ENCODE peak calls at places on chromosome 19, in seven cellular contexts. A is psoas muscle; N is esophagus squamous epithelium; Y is aorta; X is effector memory CD4-positive, alpha-beta T cell; E is left ventricle myocardium inferior; P is GM23248. T is an unnamed sample. For H3K4me1, the result is how much of the 10 kb centered on the place peaks cover.

GRCh38 chr19:39599116-39599515 is 3.2 kb upstream of the LGALS13 start:
- DNase-seq in E (no peak), P (peak), Y (no peak), A (no peak), X (no peak), N (no peak), T (peak)

GRCh38 chr19:17123041-17123440 is 47.5 kb downstream of the MYO9B start:
- DNase-seq in E (no peak), N (no peak), X (no peak), P (no peak), A (no peak), Y (no peak), T (no peak)

GRCh38 chr19:35403116-35403760 is 32.4 kb downstream of the GPR42 start:
- DNase-seq in N (no peak), A (no peak), X (no peak), P (no peak), E (no peak), Y (no peak), T (no peak)

GRCh38 chr19:14006766-14007562 is 844 bp upstream of the RFX1 start:
- DNase-seq in Y (peak), N (no peak), X (no peak), A (peak), E (peak), P (no peak), T (no peak)

GRCh38 chr19:35569281-35569781 is 5.9 kb upstream of the ATP4A start:
- DNase-seq in A (no peak), X (no peak), P (no peak), E (no peak), Y (peak), N (no peak), T (no peak)

GRCh38 chr19:56110515-56111448 is 10.3 kb downstream of the ZNF787 start:
- DNase-seq in N (no peak), Y (no peak), P (no peak), E (peak), X (no peak), A (peak), T (no peak)

GRCh38 chr19:55567708-55568328 is 12.8 kb downstream of the ZNF579 start:
- DNase-seq in N (no peak), A (no peak), P (no peak), E (no peak), Y (no peak), X (no peak), T (no peak)

GRCh38 chr19:10587022-10587838 is at the start of gene AP1M2:
- DNase-seq in P (no peak), E (no peak), X (no peak), A (no peak), Y (no peak), N (no peak), T (no peak)

GRCh38 chr19:37738371-37738770 is 18.8 kb upstream of the ZNF607 start:
- DNase-seq in P (peak), E (no peak), X (no peak), Y (no peak), N (no peak), A (no peak), T (no peak)

GRCh38 chr19:1311543-1312091 is 25.9 kb downstream of the EFNA2 start:
- DNase-seq in Y (no peak), P (no peak), A (no peak), E (no peak), N (no peak), X (no peak), T (no peak)

DNA sequence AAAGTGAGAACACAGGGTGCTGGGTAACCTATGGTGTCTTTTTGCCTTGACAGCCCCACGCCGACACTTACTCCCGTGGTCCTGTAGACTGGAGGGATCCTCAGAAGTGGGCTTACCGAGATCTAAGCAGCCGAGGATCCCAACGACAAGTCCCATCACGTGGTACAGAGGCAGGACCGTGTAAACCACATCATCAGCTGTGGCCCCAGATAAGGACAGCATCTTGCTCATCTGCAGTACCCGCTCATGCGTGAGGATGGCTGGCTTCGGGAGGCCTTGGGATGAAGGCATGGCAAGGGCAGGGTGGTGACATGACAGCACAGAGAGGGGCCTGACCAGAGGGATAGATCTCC is 2.1 kb downstream of the SLC27A5 start:
- DNase-seq in N (no peak), P (no peak), E (no peak), Y (no peak), A (no peak), X (no peak), T (no peak)
- H3K4me1 ChIP-seq in N (under half), P (under half), E (under half), Y (under half), A (under half), X (under half), T (under half)

GRCh38 chr19:8397291-8397690 is 7.1 kb downstream of the RAB11B start:
- DNase-seq in Y (no peak), E (no peak), N (no peak), X (no peak), A (peak), P (no peak), T (no peak)
- H3K4me1 ChIP-seq in Y (under half), E (half or more), N (under half), X (under half), A (under half), P (under half), T (under half)

DNA sequence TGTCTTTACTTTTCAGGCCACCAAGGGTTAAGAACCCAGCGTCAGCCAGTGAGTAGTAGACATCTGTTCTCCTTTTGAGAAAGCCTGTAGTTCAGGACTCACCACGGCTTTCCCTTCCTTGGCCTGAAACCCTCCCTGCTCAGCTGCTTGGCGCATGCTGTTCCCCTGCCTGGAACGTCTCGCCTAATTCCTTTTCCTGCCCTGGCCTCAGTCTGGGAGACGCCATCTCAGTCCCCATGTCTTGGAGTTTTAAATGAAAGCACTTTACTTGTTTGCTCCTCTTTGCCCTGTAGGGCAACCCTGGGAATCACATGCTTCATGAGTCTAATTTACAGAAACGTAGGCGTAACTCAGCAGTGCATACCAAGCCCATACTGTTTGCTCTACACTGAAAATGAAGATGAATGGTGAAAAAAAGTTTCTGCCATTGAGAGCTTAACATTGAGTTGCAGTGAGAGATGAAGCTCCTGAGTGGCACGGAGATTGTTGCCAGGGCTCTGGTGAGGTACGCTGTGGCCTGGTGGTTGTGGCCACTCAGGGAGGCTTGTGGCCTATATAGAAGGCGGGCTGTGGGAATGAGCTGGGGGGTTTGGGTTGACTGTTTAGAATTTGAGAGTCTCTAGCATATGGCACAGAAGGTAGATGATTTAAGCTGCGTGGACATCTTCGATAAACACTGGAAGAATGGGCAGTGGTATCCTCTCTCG is 52.8 kb downstream of the GATAD2A start:
- DNase-seq in A (no peak), Y (peak), E (no peak), X (no peak), P (no peak), N (no peak), T (no peak)
- H3K4me1 ChIP-seq in A (half or more), Y (under half), E (half or more), X (half or more), P (half or more), N (half or more), T (under half)

DNA sequence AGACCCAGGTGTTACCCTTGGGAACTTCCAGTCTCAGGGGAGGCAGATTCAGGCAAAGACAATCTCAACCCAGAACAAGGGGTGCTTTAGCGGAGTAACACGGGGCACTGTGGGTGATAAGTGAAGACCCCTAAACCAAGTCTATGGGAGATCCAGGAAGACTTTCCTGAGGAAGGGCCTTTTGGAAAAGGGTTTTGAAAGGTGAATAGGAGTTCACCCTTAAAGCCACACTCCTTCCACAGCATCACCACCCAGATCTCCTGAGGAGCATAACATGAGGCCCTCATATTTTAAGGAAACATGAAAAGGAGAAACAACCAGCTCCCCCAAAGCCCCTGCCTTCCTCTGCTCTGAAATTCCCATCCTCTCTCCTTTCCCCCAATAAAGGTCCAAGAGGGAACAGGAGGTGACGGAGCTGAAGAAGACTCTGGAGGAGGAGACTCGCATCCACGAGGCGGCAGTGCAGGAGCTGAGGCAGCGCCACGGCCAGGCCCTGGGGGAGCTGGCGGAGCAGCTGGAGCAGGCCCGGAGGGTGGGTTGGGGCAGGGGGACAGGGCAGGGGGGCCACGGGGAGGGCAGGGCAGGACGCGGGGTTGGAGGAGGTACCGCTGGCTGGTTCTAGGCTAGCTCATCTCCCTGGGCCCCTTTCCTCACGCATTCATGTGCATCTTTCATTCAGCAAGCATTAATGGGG is 52.7 kb downstream of the KCNC3 start:
- DNase-seq in N (no peak), P (no peak), Y (no peak), A (no peak), X (no peak), E (no peak), T (no peak)
- H3K4me1 ChIP-seq in N (under half), P (under half), Y (under half), A (under half), X (under half), E (under half), T (under half)

DNA sequence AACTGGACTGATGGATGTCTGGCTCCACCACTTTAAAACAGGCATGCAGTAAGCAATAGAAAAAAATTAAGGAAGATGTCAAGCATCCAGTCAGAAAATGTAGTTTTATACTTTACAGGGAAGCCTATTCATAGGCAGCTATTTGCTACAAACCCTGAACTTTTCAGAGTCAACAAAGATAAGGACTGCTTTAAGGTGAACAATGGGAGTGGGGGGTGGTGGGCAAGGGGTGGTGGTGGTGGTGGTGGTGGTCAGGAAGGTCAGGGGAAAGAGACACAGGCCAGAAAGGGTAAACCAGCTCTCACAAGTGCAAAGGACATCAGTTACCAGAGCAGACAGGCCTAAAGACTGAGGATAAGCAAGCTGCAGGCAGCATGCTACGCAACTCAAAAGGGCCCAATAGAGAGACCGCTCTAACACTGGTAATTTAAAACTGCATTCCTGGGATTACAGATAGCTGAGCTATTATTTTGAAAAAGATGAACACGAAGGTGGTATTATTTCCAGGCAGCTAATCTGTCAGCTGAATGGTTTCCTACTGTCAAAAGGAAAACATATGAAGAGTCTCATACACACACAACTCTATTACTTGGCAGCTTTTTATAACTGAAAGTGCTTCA is 14.8 kb downstream of the BRD4 start:
- DNase-seq in Y (no peak), A (no peak), P (peak), E (no peak), X (no peak), N (no peak), T (no peak)
- H3K4me1 ChIP-seq in Y (under half), A (half or more), P (half or more), E (half or more), X (under half), N (half or more), T (under half)

GRCh38 chr19:33388231-33388816 is 14.8 kb downstream of the CEBPG start:
- DNase-seq in N (no peak), X (no peak), E (peak), P (no peak), Y (peak), A (peak), T (no peak)
- H3K4me1 ChIP-seq in N (under half), X (under half), E (half or more), P (under half), Y (under half), A (half or more), T (under half)

GRCh38 chr19:18419195-18419698 is at the start of gene SSBP4:
- DNase-seq in Y (peak), A (peak), E (peak), N (no peak), X (peak), P (peak), T (peak)
- H3K4me1 ChIP-seq in Y (under half), A (under half), E (half or more), N (half or more), X (half or more), P (half or more), T (under half)

GRCh38 chr19:42433503-42434260 is 6.5 kb upstream of the LIPE start:
- DNase-seq in N (no peak), E (peak), P (peak), A (peak), Y (peak), X (peak), T (peak)

GRCh38 chr19:42431486-42431885 is 4.3 kb upstream of the LIPE start:
- DNase-seq in X (no peak), E (no peak), P (no peak), Y (no peak), A (no peak), N (no peak), T (no peak)

GRCh38 chr19:42436006-42436405 is 6.7 kb downstream of the CXCL17 start:
- DNase-seq in N (no peak), A (no peak), Y (no peak), X (no peak), P (peak), E (no peak), T (no peak)

GRCh38 chr19:42440357-42441046 is 2.2 kb downstream of the CXCL17 start:
- DNase-seq in X (peak), E (peak), A (peak), N (no peak), P (peak), Y (peak), T (peak)

GRCh38 chr19:42435316-42435715 is 7.4 kb downstream of the CXCL17 start:
- DNase-seq in N (no peak), X (no peak), P (no peak), A (no peak), E (no peak), Y (no peak), T (no peak)
- H3K4me1 ChIP-seq in N (under half), X (under half), P (under half), A (under half), E (half or more), Y (under half), T (under half)

GRCh38 chr19:48396010-48396870 is 2.8 kb downstream of the GRIN2D start:
- DNase-seq in E (no peak), P (no peak), X (no peak), A (no peak), Y (no peak), N (no peak), T (no peak)

GRCh38 chr19:48394331-48395169 is 1.1 kb downstream of the GRIN2D start:
- DNase-seq in N (no peak), Y (no peak), A (no peak), E (no peak), X (no peak), P (peak), T (no peak)

GRCh38 chr19:48396871-48397176 is 3.4 kb downstream of the GRIN2D start:
- DNase-seq in X (no peak), N (no peak), Y (no peak), P (no peak), E (no peak), A (no peak), T (no peak)

GRCh38 chr19:48395170-48395455 is 1.6 kb downstream of the GRIN2D start:
- DNase-seq in A (no peak), P (no peak), E (no peak), Y (no peak), X (no peak), N (no peak), T (no peak)

DNA sequence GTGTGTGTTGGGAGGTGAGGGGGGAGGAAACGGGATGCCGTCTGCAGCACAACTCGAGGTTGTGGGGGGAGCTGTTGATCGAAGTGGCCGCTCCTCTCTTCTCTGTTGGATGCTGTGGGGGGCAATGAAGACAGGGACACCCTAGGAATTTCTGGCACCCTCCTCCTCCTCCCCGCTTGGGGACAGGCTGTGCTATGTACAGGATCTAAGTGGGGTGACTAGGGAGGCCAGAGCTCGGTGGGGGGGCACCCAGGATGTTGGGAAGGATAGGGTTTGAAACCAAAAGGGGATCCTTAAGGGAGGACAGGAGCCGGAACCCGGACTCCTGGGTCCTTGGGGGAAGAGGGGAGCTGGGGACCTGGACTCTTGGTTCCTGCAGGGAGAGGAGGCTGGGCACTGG is 2.0 kb downstream of the GRIN2D start:
- DNase-seq in A (no peak), Y (no peak), N (no peak), P (no peak), X (no peak), E (no peak), T (no peak)
- H3K4me1 ChIP-seq in A (under half), Y (under half), N (under half), P (under half), X (under half), E (under half), T (under half)

T was measured in MM.1S.